ENCODE peak calls at places on chromosomes 3 and 15, in six cellular contexts. I is psoas muscle, U is A549, H is astrocyte, O is BJ, N is heart left ventricle. M is an unnamed sample.
A peak's percentile ranks its signal among the peaks of the same experiment; 100 is the strongest.

GRCh38 chr15:33720952-33721351 is 247.3 kb upstream of the CHRM5 start:
- DNase-seq in O (peak; percentile 78), U (no peak), H (peak; percentile 79), I (no peak), N (no peak), M (peak; percentile 76)

GRCh38 chr3:158845748-158846350 is 44.0 kb downstream of the MFSD1 start:
- DNase-seq in O (no peak), N (no peak), H (peak; percentile 10), I (no peak), U (peak; percentile 50), M (peak; percentile 48)

GRCh38 chr3:171126478-171127214 is 100.1 kb upstream of the SLC2A2 start:
- DNase-seq in N (no peak), I (no peak), H (no peak), O (no peak), U (no peak), M (no peak)

GRCh38 chr3:191376742-191377141 is 46.4 kb upstream of the UTS2B start:
- DNase-seq in O (peak; percentile 66), I (no peak), N (no peak), H (peak; percentile 67), U (no peak), M (peak; percentile 83)

GRCh38 chr3:60803156-60803555 is 448.1 kb downstream of the FHIT start:
- DNase-seq in U (no peak), I (no peak), N (no peak), H (no peak), O (no peak), M (no peak)

GRCh38 chr3:45988100-45988761 is 7.4 kb downstream of the FYCO1 start:
- DNase-seq in N (no peak), O (no peak), I (no peak), H (no peak), U (no peak), M (no peak)

GRCh38 chr15:97849183-97849582 is 111.3 kb upstream of the ARRDC4 start:
- DNase-seq in O (no peak), H (no peak), N (no peak), U (no peak), I (no peak), M (no peak)

GRCh38 chr3:186640473-186640818 is 247 bp downstream of the FETUB start:
- DNase-seq in O (no peak), I (peak; percentile 50), H (peak; percentile 32), N (no peak), U (peak; percentile 21), M (peak; percentile 43)

GRCh38 chr3:99191186-99191585 is 289.7 kb upstream of the DCBLD2 start:
- DNase-seq in H (no peak), N (no peak), O (no peak), I (no peak), U (no peak), M (no peak)

GRCh38 chr3:183378951-183379350 is 49.5 kb downstream of the MCF2L2 start:
- DNase-seq in O (no peak), U (no peak), H (no peak), I (no peak), N (no peak), M (no peak)

GRCh38 chr15:27650244-27650643 is 448.9 kb downstream of the OCA2 start:
- DNase-seq in I (no peak), H (no peak), U (no peak), N (no peak), O (no peak), M (no peak)

GRCh38 chr3:181797431-181797830 is 85.7 kb downstream of the SOX2 start:
- DNase-seq in H (no peak), U (no peak), I (no peak), O (no peak), N (no peak), M (no peak)

GRCh38 chr3:181952221-181952620 is 240.5 kb downstream of the SOX2 start:
- DNase-seq in H (peak; percentile 74), N (no peak), O (no peak), U (no peak), I (no peak), M (no peak)

GRCh38 chr15:80234883-80235282 is 17.1 kb downstream of the CTXND1 start:
- DNase-seq in H (no peak), U (peak; percentile 53), I (no peak), N (no peak), O (no peak), M (peak; percentile 31)

GRCh38 chr15:45910671-45911070 is 275.8 kb downstream of the SQOR start:
- DNase-seq in U (no peak), N (no peak), H (no peak), I (no peak), O (no peak), M (no peak)

GRCh38 chr3:193842832-193843446 is 249.9 kb downstream of the OPA1 start:
- DNase-seq in H (no peak), N (no peak), I (no peak), O (no peak), U (no peak), M (no peak)

GRCh38 chr3:46946856-46947544 is 29.5 kb downstream of the CCDC12 start:
- DNase-seq in O (no peak), N (no peak), I (no peak), U (peak; percentile 34), H (peak; percentile 51), M (peak; percentile 44)

GRCh38 chr3:177463863-177464262 is 266.6 kb upstream of the TBL1XR1 start:
- DNase-seq in H (peak; percentile 91), U (no peak), N (no peak), O (no peak), I (no peak), M (peak; percentile 73)

GRCh38 chr3:87006844-87007439 is 16.0 kb upstream of the VGLL3 start:
- DNase-seq in H (no peak), U (no peak), N (no peak), I (no peak), O (no peak), M (peak; percentile 83)

GRCh38 chr3:61158152-61158551 is 93.1 kb downstream of the FHIT start:
- DNase-seq in O (no peak), H (no peak), U (no peak), N (no peak), I (no peak), M (no peak)

GRCh38 chr3:119145500-119146167 is at the start of gene TEX55:
- DNase-seq in I (no peak), O (no peak), N (peak; percentile 22), H (peak; percentile 29), U (peak; percentile 54), M (peak; percentile 74)

GRCh38 chr3:128366136-128366535 is 100.6 kb downstream of the DNAJB8 start:
- DNase-seq in H (no peak), U (no peak), O (no peak), I (peak; percentile 83), N (peak; percentile 80), M (no peak)

GRCh38 chr15:72970965-72971746 is 81.1 kb upstream of the NEO1 start:
- DNase-seq in H (peak; percentile 10), U (no peak), I (no peak), N (no peak), O (no peak), M (peak; percentile 49)

GRCh38 chr3:174330303-174330702 is 528.8 kb upstream of the NAALADL2 start:
- DNase-seq in H (peak; percentile 93), I (no peak), O (peak; percentile 48), N (no peak), U (no peak), M (peak; percentile 51)

GRCh38 chr3:125051715-125052581 is 3.8 kb downstream of the HEG1 start:
- DNase-seq in N (peak; percentile 67), H (peak; percentile 93), I (peak; percentile 74), U (no peak), O (peak; percentile 59), M (peak; percentile 78)

DNA sequence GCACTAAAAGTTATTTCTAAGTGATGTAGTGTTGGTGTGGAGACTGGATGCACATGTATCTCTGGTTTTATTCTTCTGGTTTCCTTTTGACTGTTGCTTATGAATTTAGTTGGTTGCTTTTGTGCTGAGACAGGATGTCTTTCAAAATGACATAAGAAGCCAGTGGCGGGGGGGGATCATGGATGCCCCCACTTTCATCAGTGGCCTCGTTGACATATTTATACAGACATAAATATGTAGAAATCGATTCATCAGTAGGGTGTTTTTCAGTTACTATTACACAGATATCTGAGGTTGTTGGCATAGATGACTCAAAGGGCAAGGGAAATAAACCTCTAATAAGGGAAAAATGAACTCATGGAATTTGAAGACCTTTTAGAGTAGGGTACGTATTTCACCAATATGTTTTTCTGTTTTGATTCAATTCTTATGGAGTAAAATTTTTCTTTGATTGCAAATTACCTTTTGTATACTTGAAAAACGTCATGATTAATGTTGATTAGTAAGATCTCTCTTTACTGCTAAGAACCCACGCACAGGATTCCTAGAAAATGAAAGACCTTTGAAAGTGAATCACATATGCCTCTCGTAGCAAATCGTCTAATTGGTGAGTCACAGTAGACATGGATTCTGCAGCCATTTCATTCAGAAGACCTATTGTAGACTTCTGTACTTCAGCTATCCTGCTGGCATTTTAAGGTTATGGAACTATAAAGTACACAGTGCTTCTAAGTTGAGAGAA is 97.4 kb upstream of the RBMS3 start:
- DNase-seq in H (peak; percentile 92), N (no peak), I (no peak), U (no peak), O (no peak), M (peak; percentile 79)
- TF ChIP-seq CTCF in H (no peak), N (no peak), I (no peak), U (no peak), O (no peak), M (no peak)

GRCh38 chr3:16286161-16286560 is 21.1 kb downstream of the OXNAD1 start:
- DNase-seq in N (no peak), H (no peak), I (no peak), U (no peak), O (no peak), M (no peak)
- H3K4me3 ChIP-seq in N (no peak overlapping the region), H (no peak overlapping the region), I (no peak overlapping the region), U (no peak overlapping the region), O (no peak overlapping the region), M (no peak overlapping the region)

GRCh38 chr3:43542328-43543043 is 79.3 kb downstream of the ANO10 start:
- DNase-seq in N (no peak), U (no peak), O (no peak), I (no peak), H (no peak), M (no peak)
- TF ChIP-seq CTCF in N (no peak), U (no peak), O (no peak), I (no peak), H (no peak), M (no peak)

DNA sequence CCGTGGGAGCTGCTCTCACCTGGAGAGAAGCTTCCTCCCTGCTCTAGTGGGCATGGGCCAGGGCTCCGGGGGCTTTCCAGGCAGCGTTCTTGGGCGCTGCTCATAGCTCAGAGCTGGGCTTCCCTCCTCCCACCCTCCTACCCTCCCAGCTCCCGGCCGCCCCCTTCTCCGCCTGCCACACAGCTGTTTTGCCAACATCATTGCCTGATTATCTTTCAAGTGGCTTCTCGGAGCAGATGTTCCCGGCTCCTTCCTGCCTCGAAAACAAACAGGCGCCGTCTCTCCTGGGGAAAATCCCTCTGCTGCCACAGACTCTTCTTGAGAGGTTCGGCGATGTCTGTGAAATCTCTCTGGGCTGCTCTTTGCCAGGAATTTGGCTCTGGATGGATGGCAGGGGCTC is 195.6 kb downstream of the RPLP1 start:
- DNase-seq in U (no peak), N (no peak), I (no peak), H (no peak), O (no peak), M (peak; percentile 21)
- H3K4me3 ChIP-seq in U (no peak overlapping the region), N (no peak overlapping the region), I (no peak overlapping the region), H (no peak overlapping the region), O (no peak overlapping the region), M (no peak overlapping the region)